ENCODE peak calls at places on chromosomes 4 and X, in five cellular contexts. V is nucleus accumbens, X is C1 segment of cervical spinal cord, N is GM13977, C is NCI-H2171. T is an unnamed sample.

GRCh38 chrX:139203681-139204575 is 326.6 kb upstream of the F9 start:
- DNase-seq in X (no peak), V (no peak), N (no peak), C (no peak), T (no peak)

GRCh38 chrX:118420462-118420861 is 74.6 kb downstream of the WDR44 start:
- DNase-seq in C (no peak), X (no peak), V (no peak), N (no peak), T (no peak)

GRCh38 chr4:47278631-47279030 is 184.9 kb downstream of the COMMD8 start:
- DNase-seq in N (no peak), C (peak), X (no peak), V (no peak), T (no peak)

GRCh38 chrX:69523314-69523713 is 19.2 kb downstream of the NALF2 start:
- DNase-seq in C (no peak), N (no peak), X (no peak), V (no peak), T (no peak)

GRCh38 chr4:2340272-2341061 is 78.0 kb downstream of the ZFYVE28 start:
- DNase-seq in V (no peak), C (no peak), N (no peak), X (no peak), T (no peak)

GRCh38 chr4:150342945-150343344 is 239.0 kb upstream of the MAB21L2 start:
- DNase-seq in N (no peak), C (no peak), X (peak), V (no peak), T (no peak)

GRCh38 chr4:76830612-76831474 is 67.1 kb downstream of the SOWAHB start:
- DNase-seq in X (no peak), N (no peak), C (no peak), V (no peak), T (peak)

GRCh38 chrX:124216396-124217124 is 115.9 kb upstream of the TEX13D start:
- DNase-seq in C (no peak), V (no peak), X (no peak), N (no peak), T (no peak)

GRCh38 chrX:24204331-24204730 is 54.8 kb downstream of the ZFX start:
- DNase-seq in C (no peak), N (no peak), V (no peak), X (no peak), T (no peak)

GRCh38 chrX:40470830-40471429 is 109.8 kb upstream of the ATP6AP2 start:
- DNase-seq in C (no peak), N (no peak), V (no peak), X (no peak), T (no peak)

GRCh38 chr4:163077611-163078010 is 89.1 kb downstream of the NAF1 start:
- DNase-seq in N (no peak), C (no peak), X (no peak), V (no peak), T (no peak)